ENCODE peak calls at places on chromosomes 13 and 19, in nine cellular contexts. Z, X, Y, S, V, T, D, A and H are unnamed samples.

GRCh38 chr13:48232420-48233096 is 448 bp upstream of the ITM2B start:
- DNase-seq in Z (no peak), X (no peak), Y (no peak), S (peak; percentile 35), V (no peak), T (peak; percentile 10), D (peak; percentile 58), A (peak; percentile 71), H (no peak)

GRCh38 chr19:38898788-38899446 is 501 bp downstream of the SIRT2 start:
- DNase-seq in Z (no peak), X (peak; percentile 9), Y (no peak), S (no peak), V (peak; percentile 18), T (no peak), D (no peak), A (no peak), H (no peak)

GRCh38 chr19:40322271-40322610 is 26.0 kb downstream of the C19orf47 start:
- DNase-seq in Z (no peak), X (no peak), Y (no peak), S (no peak), V (no peak), T (no peak), D (no peak), A (no peak), H (no peak)

GRCh38 chr13:27245610-27246009 is 5.7 kb upstream of the RPL21 start:
- DNase-seq in Z (no peak), X (no peak), Y (no peak), S (no peak), V (no peak), T (no peak), D (no peak), A (no peak), H (no peak)

GRCh38 chr19:50417138-50417849 is 1.4 kb upstream of the SPIB start:
- DNase-seq in Z (no peak), X (no peak), Y (no peak), S (no peak), V (no peak), T (no peak), D (no peak), A (no peak), H (no peak)

GRCh38 chr13:77853701-77854100 is 64.9 kb downstream of the EDNRB start:
- DNase-seq in Z (no peak), X (no peak), Y (no peak), S (no peak), V (no peak), T (no peak), D (no peak), A (no peak), H (no peak)

GRCh38 chr19:35522745-35523327 is 5.3 kb downstream of the SBSN start:
- DNase-seq in Z (no peak), X (no peak), Y (no peak), S (no peak), V (no peak), T (no peak), D (no peak), A (no peak), H (no peak)

GRCh38 chr13:106186366-106187030 is 349.0 kb downstream of the EFNB2 start:
- DNase-seq in Z (no peak), X (no peak), Y (no peak), S (no peak), V (no peak), T (no peak), D (no peak), A (no peak), H (no peak)

GRCh38 chr19:16525751-16526481 is 16.3 kb downstream of the CHERP start:
- DNase-seq in Z (no peak), X (no peak), Y (no peak), S (no peak), V (no peak), T (no peak), D (no peak), A (no peak), H (no peak)

GRCh38 chr13:113021811-113022210 is 52.8 kb downstream of the MCF2L start:
- DNase-seq in Z (no peak), X (no peak), Y (no peak), S (no peak), V (no peak), T (no peak), D (no peak), A (no peak), H (no peak)

GRCh38 chr13:114024603-114025431 is 50.9 kb upstream of the C13orf46 start:
- DNase-seq in Z (no peak), X (no peak), Y (no peak), S (no peak), V (no peak), T (no peak), D (no peak), A (no peak), H (no peak)

GRCh38 chr13:49113526-49114286 is 106.4 kb upstream of the MLNR start:
- DNase-seq in Z (no peak), X (no peak), Y (no peak), S (no peak), V (no peak), T (no peak), D (no peak), A (peak; percentile 50), H (no peak)

GRCh38 chr13:30846844-30847243 is 59.2 kb upstream of the MEDAG start:
- DNase-seq in Z (no peak), X (no peak), Y (no peak), S (no peak), V (no peak), T (no peak), D (no peak), A (no peak), H (no peak)

GRCh38 chr19:7779631-7780486 is 16.8 kb downstream of the CLEC4M start:
- DNase-seq in Z (no peak), X (no peak), Y (no peak), S (no peak), V (no peak), T (no peak), D (no peak), A (no peak), H (no peak)

GRCh38 chr19:808176-808741 is 11.0 kb downstream of the PTBP1 start:
- DNase-seq in Z (no peak), X (no peak), Y (no peak), S (no peak), V (no peak), T (no peak), D (no peak), A (no peak), H (no peak)

GRCh38 chr13:95239293-95239692 is 62.0 kb downstream of the ABCC4 start:
- DNase-seq in Z (no peak), X (no peak), Y (no peak), S (no peak), V (no peak), T (no peak), D (no peak), A (no peak), H (no peak)

GRCh38 chr19:38395381-38396127 is 7.1 kb downstream of the SPRED3 start:
- DNase-seq in Z (no peak), X (no peak), Y (no peak), S (no peak), V (no peak), T (no peak), D (no peak), A (no peak), H (no peak)

GRCh38 chr19:1883784-1884183 is 1.5 kb downstream of the ABHD17A start:
- DNase-seq in Z (no peak), X (no peak), Y (no peak), S (no peak), V (no peak), T (no peak), D (no peak), A (no peak), H (no peak)

GRCh38 chr19:42634409-42635232 is 39.9 kb upstream of the CEACAM8 start:
- DNase-seq in Z (no peak), X (no peak), Y (no peak), S (peak; percentile 8), V (no peak), T (peak; percentile 16), D (peak; percentile 81), A (peak; percentile 34), H (no peak)

GRCh38 chr13:72726721-72727416 is 560 bp downstream of the MZT1 start:
- DNase-seq in Z (no peak), X (no peak), Y (peak; percentile 11), S (peak; percentile 3), V (peak; percentile 56), T (peak; percentile 11), D (peak; percentile 10), A (peak; percentile 49), H (no peak)

GRCh38 chr19:47486900-47487299 is 2.9 kb upstream of the KPTN start:
- DNase-seq in Z (no peak), X (no peak), Y (no peak), S (no peak), V (no peak), T (no peak), D (no peak), A (no peak), H (no peak)

GRCh38 chr19:10402441-10403038 is 802 bp downstream of the CDC37 start:
- DNase-seq in Z (no peak), X (no peak), Y (no peak), S (no peak), V (no peak), T (no peak), D (no peak), A (peak; percentile 53), H (no peak)

GRCh38 chr19:48499352-48500090 is 12.1 kb downstream of the LMTK3 start:
- DNase-seq in Z (no peak), X (no peak), Y (no peak), S (no peak), V (no peak), T (no peak), D (no peak), A (no peak), H (no peak)

GRCh38 chr13:50357586-50358118 is 342.4 kb downstream of the KCNRG start:
- DNase-seq in Z (peak; percentile 40), X (no peak), Y (peak; percentile 49), S (peak; percentile 90), V (no peak), T (no peak), D (peak; percentile 56), A (peak; percentile 57), H (peak; percentile 32)

GRCh38 chr13:87671031-87671823 is at the start of gene SLITRK5:
- DNase-seq in Z (peak; percentile 4), X (peak; percentile 90), Y (peak; percentile 32), S (peak; percentile 36), V (peak; percentile 83), T (peak; percentile 47), D (no peak), A (peak; percentile 83), H (peak; percentile 60)

GRCh38 chr19:39156891-39157230 is 31.3 kb downstream of the PAK4 start:
- DNase-seq in Z (no peak), X (no peak), Y (no peak), S (no peak), V (no peak), T (no peak), D (no peak), A (no peak), H (no peak)

GRCh38 chr13:76980075-76980718 is 11.7 kb upstream of the CLN5 start:
- DNase-seq in Z (peak; percentile 16), X (peak; percentile 94), Y (peak; percentile 42), S (no peak), V (peak; percentile 86), T (peak; percentile 86), D (peak; percentile 74), A (peak; percentile 55), H (no peak)